ENCODE peak calls at places on chromosome 11, in eight cellular contexts. One of them, this sample, is unnamed.

GRCh38 chr11:58575377-58576020 is at the start of gene LPXN:
- DNase-seq in activated CD4-positive, CD25-positive, alpha-beta regulatory T cell treated with anti-CD3 and anti-CD28 coated beads, Interleukin-2, amount 50 U/mL, for 72 hours: peak; percentile 55
- DNase-seq in fibroblast of the conjunctiva: no peak
- DNase-seq in GM20000: peak; percentile 25
- DNase-seq in T-helper 1 cell: peak; percentile 19
- DNase-seq in HFF-Myc: no peak
- DNase-seq in C1 segment of cervical spinal cord: peak; percentile 40
- DNase-seq in RPMI8226: peak; percentile 84
- DNase-seq in this sample: peak; percentile 78

GRCh38 chr11:114166897-114167323 is 107.4 kb downstream of the ZBTB16 start:
- DNase-seq in C1 segment of cervical spinal cord: no peak
- DNase-seq in activated CD4-positive, CD25-positive, alpha-beta regulatory T cell treated with anti-CD3 and anti-CD28 coated beads, Interleukin-2, amount 50 U/mL, for 72 hours: no peak
- DNase-seq in HFF-Myc: peak; percentile 36
- DNase-seq in RPMI8226: peak; percentile 90
- DNase-seq in GM20000: no peak
- DNase-seq in fibroblast of the conjunctiva: peak; percentile 92
- DNase-seq in T-helper 1 cell: no peak
- DNase-seq in this sample: peak; percentile 87

GRCh38 chr11:7605544-7605943 is 67.8 kb downstream of the CYB5R2 start:
- DNase-seq in C1 segment of cervical spinal cord: no peak
- DNase-seq in activated CD4-positive, CD25-positive, alpha-beta regulatory T cell treated with anti-CD3 and anti-CD28 coated beads, Interleukin-2, amount 50 U/mL, for 72 hours: no peak
- DNase-seq in fibroblast of the conjunctiva: no peak
- DNase-seq in GM20000: no peak
- DNase-seq in RPMI8226: no peak
- DNase-seq in T-helper 1 cell: no peak
- DNase-seq in HFF-Myc: no peak
- DNase-seq in this sample: no peak

GRCh38 chr11:66568124-66568916 is at the start of gene CTSF:
- DNase-seq in HFF-Myc: peak; percentile 40
- DNase-seq in RPMI8226: peak; percentile 74
- DNase-seq in C1 segment of cervical spinal cord: peak; percentile 95
- DNase-seq in GM20000: peak; percentile 95
- DNase-seq in fibroblast of the conjunctiva: peak; percentile 43
- DNase-seq in activated CD4-positive, CD25-positive, alpha-beta regulatory T cell treated with anti-CD3 and anti-CD28 coated beads, Interleukin-2, amount 50 U/mL, for 72 hours: peak; percentile 81
- DNase-seq in T-helper 1 cell: peak; percentile 47
- DNase-seq in this sample: peak; percentile 73

GRCh38 chr11:31160504-31161422 is 208.8 kb downstream of the DCDC1 start:
- DNase-seq in RPMI8226: no peak
- DNase-seq in activated CD4-positive, CD25-positive, alpha-beta regulatory T cell treated with anti-CD3 and anti-CD28 coated beads, Interleukin-2, amount 50 U/mL, for 72 hours: no peak
- DNase-seq in GM20000: no peak
- DNase-seq in fibroblast of the conjunctiva: no peak
- DNase-seq in C1 segment of cervical spinal cord: no peak
- DNase-seq in T-helper 1 cell: no peak
- DNase-seq in HFF-Myc: no peak
- DNase-seq in this sample: peak; percentile 15

GRCh38 chr11:10856689-10857603 is 907 bp downstream of the ZBED5 start:
- DNase-seq in GM20000: peak; percentile 13
- DNase-seq in activated CD4-positive, CD25-positive, alpha-beta regulatory T cell treated with anti-CD3 and anti-CD28 coated beads, Interleukin-2, amount 50 U/mL, for 72 hours: no peak
- DNase-seq in C1 segment of cervical spinal cord: no peak
- DNase-seq in fibroblast of the conjunctiva: no peak
- DNase-seq in RPMI8226: peak; percentile 23
- DNase-seq in HFF-Myc: no peak
- DNase-seq in T-helper 1 cell: no peak
- DNase-seq in this sample: peak; percentile 34

GRCh38 chr11:79543101-79543500 is 102.3 kb upstream of the TENM4 start:
- DNase-seq in HFF-Myc: no peak
- DNase-seq in fibroblast of the conjunctiva: no peak
- DNase-seq in T-helper 1 cell: no peak
- DNase-seq in C1 segment of cervical spinal cord: no peak
- DNase-seq in GM20000: no peak
- DNase-seq in activated CD4-positive, CD25-positive, alpha-beta regulatory T cell treated with anti-CD3 and anti-CD28 coated beads, Interleukin-2, amount 50 U/mL, for 72 hours: no peak
- DNase-seq in RPMI8226: no peak
- DNase-seq in this sample: no peak

GRCh38 chr11:118153976-118154375 is 1.4 kb upstream of the SCN4B start:
- DNase-seq in HFF-Myc: no peak
- DNase-seq in C1 segment of cervical spinal cord: no peak
- DNase-seq in fibroblast of the conjunctiva: no peak
- DNase-seq in GM20000: no peak
- DNase-seq in RPMI8226: no peak
- DNase-seq in T-helper 1 cell: no peak
- DNase-seq in activated CD4-positive, CD25-positive, alpha-beta regulatory T cell treated with anti-CD3 and anti-CD28 coated beads, Interleukin-2, amount 50 U/mL, for 72 hours: no peak
- DNase-seq in this sample: no peak

GRCh38 chr11:10487002-10487647 is 32.1 kb downstream of the AMPD3 start:
- DNase-seq in T-helper 1 cell: no peak
- DNase-seq in GM20000: no peak
- DNase-seq in HFF-Myc: no peak
- DNase-seq in C1 segment of cervical spinal cord: no peak
- DNase-seq in RPMI8226: no peak
- DNase-seq in fibroblast of the conjunctiva: no peak
- DNase-seq in activated CD4-positive, CD25-positive, alpha-beta regulatory T cell treated with anti-CD3 and anti-CD28 coated beads, Interleukin-2, amount 50 U/mL, for 72 hours: no peak
- DNase-seq in this sample: no peak

GRCh38 chr11:2294340-2295290 is 7.1 kb downstream of the C11orf21 start:
- DNase-seq in GM20000: no peak
- DNase-seq in fibroblast of the conjunctiva: no peak
- DNase-seq in T-helper 1 cell: no peak
- DNase-seq in HFF-Myc: no peak
- DNase-seq in RPMI8226: no peak
- DNase-seq in activated CD4-positive, CD25-positive, alpha-beta regulatory T cell treated with anti-CD3 and anti-CD28 coated beads, Interleukin-2, amount 50 U/mL, for 72 hours: peak; percentile 23
- DNase-seq in C1 segment of cervical spinal cord: no peak
- DNase-seq in this sample: no peak

GRCh38 chr11:57345555-57346151 is 7.5 kb downstream of the P2RX3 start:
- DNase-seq in fibroblast of the conjunctiva: peak; percentile 49
- DNase-seq in activated CD4-positive, CD25-positive, alpha-beta regulatory T cell treated with anti-CD3 and anti-CD28 coated beads, Interleukin-2, amount 50 U/mL, for 72 hours: peak; percentile 69
- DNase-seq in C1 segment of cervical spinal cord: peak; percentile 17
- DNase-seq in T-helper 1 cell: peak; percentile 35
- DNase-seq in RPMI8226: peak; percentile 85
- DNase-seq in GM20000: peak; percentile 81
- DNase-seq in HFF-Myc: peak; percentile 66
- DNase-seq in this sample: peak; percentile 66

GRCh38 chr11:68380786-68381622 is 68.6 kb downstream of the LRP5 start:
- DNase-seq in RPMI8226: peak; percentile 23
- DNase-seq in fibroblast of the conjunctiva: no peak
- DNase-seq in GM20000: no peak
- DNase-seq in HFF-Myc: no peak
- DNase-seq in T-helper 1 cell: no peak
- DNase-seq in C1 segment of cervical spinal cord: no peak
- DNase-seq in activated CD4-positive, CD25-positive, alpha-beta regulatory T cell treated with anti-CD3 and anti-CD28 coated beads, Interleukin-2, amount 50 U/mL, for 72 hours: no peak
- DNase-seq in this sample: no peak

GRCh38 chr11:28983780-28984179 is 875.6 kb downstream of the METTL15 start:
- DNase-seq in GM20000: no peak
- DNase-seq in fibroblast of the conjunctiva: no peak
- DNase-seq in C1 segment of cervical spinal cord: no peak
- DNase-seq in T-helper 1 cell: no peak
- DNase-seq in HFF-Myc: no peak
- DNase-seq in activated CD4-positive, CD25-positive, alpha-beta regulatory T cell treated with anti-CD3 and anti-CD28 coated beads, Interleukin-2, amount 50 U/mL, for 72 hours: no peak
- DNase-seq in RPMI8226: no peak
- DNase-seq in this sample: no peak

GRCh38 chr11:119470316-119471266 is 47.6 kb upstream of the THY1 start:
- DNase-seq in fibroblast of the conjunctiva: peak; percentile 96
- DNase-seq in T-helper 1 cell: no peak
- DNase-seq in HFF-Myc: peak; percentile 88
- DNase-seq in C1 segment of cervical spinal cord: no peak
- DNase-seq in GM20000: no peak
- DNase-seq in activated CD4-positive, CD25-positive, alpha-beta regulatory T cell treated with anti-CD3 and anti-CD28 coated beads, Interleukin-2, amount 50 U/mL, for 72 hours: no peak
- DNase-seq in RPMI8226: no peak
- DNase-seq in this sample: no peak

GRCh38 chr11:17471501-17471900 is 5.1 kb downstream of the ABCC8 start:
- DNase-seq in C1 segment of cervical spinal cord: no peak
- DNase-seq in activated CD4-positive, CD25-positive, alpha-beta regulatory T cell treated with anti-CD3 and anti-CD28 coated beads, Interleukin-2, amount 50 U/mL, for 72 hours: no peak
- DNase-seq in GM20000: no peak
- DNase-seq in T-helper 1 cell: no peak
- DNase-seq in fibroblast of the conjunctiva: no peak
- DNase-seq in HFF-Myc: no peak
- DNase-seq in RPMI8226: peak; percentile 16
- DNase-seq in this sample: no peak

GRCh38 chr11:198236-198806 is 5.4 kb downstream of the SCGB1C1 start:
- DNase-seq in activated CD4-positive, CD25-positive, alpha-beta regulatory T cell treated with anti-CD3 and anti-CD28 coated beads, Interleukin-2, amount 50 U/mL, for 72 hours: no peak
- DNase-seq in RPMI8226: no peak
- DNase-seq in T-helper 1 cell: no peak
- DNase-seq in C1 segment of cervical spinal cord: no peak
- DNase-seq in fibroblast of the conjunctiva: no peak
- DNase-seq in HFF-Myc: no peak
- DNase-seq in GM20000: no peak
- DNase-seq in this sample: no peak

GRCh38 chr11:65417221-65417701 is 5.3 kb upstream of the NEAT1 start:
- DNase-seq in fibroblast of the conjunctiva: no peak
- DNase-seq in HFF-Myc: no peak
- DNase-seq in activated CD4-positive, CD25-positive, alpha-beta regulatory T cell treated with anti-CD3 and anti-CD28 coated beads, Interleukin-2, amount 50 U/mL, for 72 hours: peak; percentile 52
- DNase-seq in C1 segment of cervical spinal cord: peak; percentile 62
- DNase-seq in T-helper 1 cell: no peak
- DNase-seq in RPMI8226: peak; percentile 58
- DNase-seq in GM20000: peak; percentile 20
- DNase-seq in this sample: no peak

GRCh38 chr11:97079244-97079643 is 689.4 kb downstream of the JRKL start:
- DNase-seq in GM20000: peak; percentile 14
- DNase-seq in C1 segment of cervical spinal cord: no peak
- DNase-seq in T-helper 1 cell: no peak
- DNase-seq in activated CD4-positive, CD25-positive, alpha-beta regulatory T cell treated with anti-CD3 and anti-CD28 coated beads, Interleukin-2, amount 50 U/mL, for 72 hours: no peak
- DNase-seq in HFF-Myc: no peak
- DNase-seq in fibroblast of the conjunctiva: no peak
- DNase-seq in RPMI8226: no peak
- DNase-seq in this sample: no peak

GRCh38 chr11:109439684-109440083 is 17.7 kb downstream of the C11orf87 start:
- DNase-seq in activated CD4-positive, CD25-positive, alpha-beta regulatory T cell treated with anti-CD3 and anti-CD28 coated beads, Interleukin-2, amount 50 U/mL, for 72 hours: no peak
- DNase-seq in fibroblast of the conjunctiva: no peak
- DNase-seq in T-helper 1 cell: no peak
- DNase-seq in RPMI8226: no peak
- DNase-seq in HFF-Myc: no peak
- DNase-seq in GM20000: no peak
- DNase-seq in C1 segment of cervical spinal cord: no peak
- DNase-seq in this sample: no peak

GRCh38 chr11:32918427-32918826 is 25.8 kb downstream of the QSER1 start:
- DNase-seq in T-helper 1 cell: no peak
- DNase-seq in C1 segment of cervical spinal cord: no peak
- DNase-seq in RPMI8226: no peak
- DNase-seq in HFF-Myc: no peak
- DNase-seq in fibroblast of the conjunctiva: no peak
- DNase-seq in GM20000: no peak
- DNase-seq in activated CD4-positive, CD25-positive, alpha-beta regulatory T cell treated with anti-CD3 and anti-CD28 coated beads, Interleukin-2, amount 50 U/mL, for 72 hours: no peak
- DNase-seq in this sample: no peak

GRCh38 chr11:81963018-81963417 is 770.6 kb downstream of the FAM181B start:
- DNase-seq in GM20000: no peak
- DNase-seq in RPMI8226: peak; percentile 39
- DNase-seq in T-helper 1 cell: no peak
- DNase-seq in HFF-Myc: no peak
- DNase-seq in activated CD4-positive, CD25-positive, alpha-beta regulatory T cell treated with anti-CD3 and anti-CD28 coated beads, Interleukin-2, amount 50 U/mL, for 72 hours: no peak
- DNase-seq in fibroblast of the conjunctiva: no peak
- DNase-seq in C1 segment of cervical spinal cord: no peak
- DNase-seq in this sample: peak; percentile 15

GRCh38 chr11:103587951-103588788 is 448.3 kb upstream of the DDI1 start:
- DNase-seq in activated CD4-positive, CD25-positive, alpha-beta regulatory T cell treated with anti-CD3 and anti-CD28 coated beads, Interleukin-2, amount 50 U/mL, for 72 hours: no peak
- DNase-seq in fibroblast of the conjunctiva: no peak
- DNase-seq in GM20000: no peak
- DNase-seq in HFF-Myc: no peak
- DNase-seq in RPMI8226: no peak
- DNase-seq in C1 segment of cervical spinal cord: no peak
- DNase-seq in T-helper 1 cell: no peak
- DNase-seq in this sample: no peak

GRCh38 chr11:65546217-65546958 is 11.8 kb downstream of the LTBP3 start:
- DNase-seq in T-helper 1 cell: peak; percentile 98
- DNase-seq in activated CD4-positive, CD25-positive, alpha-beta regulatory T cell treated with anti-CD3 and anti-CD28 coated beads, Interleukin-2, amount 50 U/mL, for 72 hours: peak; percentile 99
- DNase-seq in C1 segment of cervical spinal cord: peak; percentile 25
- DNase-seq in fibroblast of the conjunctiva: no peak
- DNase-seq in HFF-Myc: no peak
- DNase-seq in RPMI8226: peak; percentile 99
- DNase-seq in GM20000: peak; percentile 99
- DNase-seq in this sample: peak; percentile 96

GRCh38 chr11:127000991-127001390 is 421 bp upstream of the KIRREL3 start:
- DNase-seq in activated CD4-positive, CD25-positive, alpha-beta regulatory T cell treated with anti-CD3 and anti-CD28 coated beads, Interleukin-2, amount 50 U/mL, for 72 hours: no peak
- DNase-seq in RPMI8226: no peak
- DNase-seq in HFF-Myc: no peak
- DNase-seq in C1 segment of cervical spinal cord: no peak
- DNase-seq in T-helper 1 cell: no peak
- DNase-seq in fibroblast of the conjunctiva: no peak
- DNase-seq in GM20000: no peak
- DNase-seq in this sample: no peak

GRCh38 chr11:10797561-10797960 is 11.2 kb downstream of the EIF4G2 start:
- DNase-seq in T-helper 1 cell: no peak
- DNase-seq in C1 segment of cervical spinal cord: no peak
- DNase-seq in fibroblast of the conjunctiva: no peak
- DNase-seq in HFF-Myc: no peak
- DNase-seq in GM20000: no peak
- DNase-seq in activated CD4-positive, CD25-positive, alpha-beta regulatory T cell treated with anti-CD3 and anti-CD28 coated beads, Interleukin-2, amount 50 U/mL, for 72 hours: no peak
- DNase-seq in RPMI8226: no peak
- DNase-seq in this sample: no peak

GRCh38 chr11:75816561-75817239 is 1.7 kb downstream of the UVRAG start:
- DNase-seq in GM20000: no peak
- DNase-seq in RPMI8226: peak; percentile 37
- DNase-seq in C1 segment of cervical spinal cord: no peak
- DNase-seq in HFF-Myc: no peak
- DNase-seq in T-helper 1 cell: no peak
- DNase-seq in activated CD4-positive, CD25-positive, alpha-beta regulatory T cell treated with anti-CD3 and anti-CD28 coated beads, Interleukin-2, amount 50 U/mL, for 72 hours: no peak
- DNase-seq in fibroblast of the conjunctiva: no peak
- DNase-seq in this sample: no peak

GRCh38 chr11:118572914-118573550 is 823 bp downstream of the ARCN1 start:
- DNase-seq in GM20000: peak; percentile 17
- DNase-seq in T-helper 1 cell: no peak
- DNase-seq in activated CD4-positive, CD25-positive, alpha-beta regulatory T cell treated with anti-CD3 and anti-CD28 coated beads, Interleukin-2, amount 50 U/mL, for 72 hours: no peak
- DNase-seq in RPMI8226: peak; percentile 41
- DNase-seq in HFF-Myc: no peak
- DNase-seq in fibroblast of the conjunctiva: no peak
- DNase-seq in C1 segment of cervical spinal cord: peak; percentile 35
- DNase-seq in this sample: peak; percentile 28

GRCh38 chr11:126113012-126113411 is 50.3 kb upstream of the CDON start:
- DNase-seq in RPMI8226: no peak
- DNase-seq in T-helper 1 cell: no peak
- DNase-seq in fibroblast of the conjunctiva: no peak
- DNase-seq in activated CD4-positive, CD25-positive, alpha-beta regulatory T cell treated with anti-CD3 and anti-CD28 coated beads, Interleukin-2, amount 50 U/mL, for 72 hours: no peak
- DNase-seq in C1 segment of cervical spinal cord: no peak
- DNase-seq in HFF-Myc: no peak
- DNase-seq in GM20000: no peak
- DNase-seq in this sample: no peak

This sample was measured in MM.1S.